ENCODE peak calls at places on chromosome 17, in four cellular contexts. One of them, this sample, is unnamed.

GRCh38 chr17:30565073-30565935 is 88.1 kb downstream of the GOSR1 start:
- DNase-seq in activated CD4-positive, alpha-beta T cell treated with anti-CD3 and anti-CD28 coated beads, Interleukin-2, amount 10 ng/mL, durations not matched to agents 24 days and 14 days: no peak
- DNase-seq in COR-L47: no peak
- DNase-seq in effector memory CD8-positive, alpha-beta T cell: no peak
- DNase-seq in this sample: no peak

GRCh38 chr17:5785867-5786509 is 201.7 kb upstream of the NLRP1 start:
- DNase-seq in COR-L47: no peak
- DNase-seq in activated CD4-positive, alpha-beta T cell treated with anti-CD3 and anti-CD28 coated beads, Interleukin-2, amount 10 ng/mL, durations not matched to agents 24 days and 14 days: no peak
- DNase-seq in effector memory CD8-positive, alpha-beta T cell: no peak
- DNase-seq in this sample: peak; percentile 77

GRCh38 chr17:83190601-83191387 is 111.4 kb downstream of the METRNL start:
- DNase-seq in effector memory CD8-positive, alpha-beta T cell: no peak
- DNase-seq in COR-L47: no peak
- DNase-seq in activated CD4-positive, alpha-beta T cell treated with anti-CD3 and anti-CD28 coated beads, Interleukin-2, amount 10 ng/mL, durations not matched to agents 24 days and 14 days: peak; percentile 45
- DNase-seq in this sample: no peak

GRCh38 chr17:29399634-29400033 is 9.5 kb downstream of the TAOK1 start:
- DNase-seq in COR-L47: no peak
- DNase-seq in effector memory CD8-positive, alpha-beta T cell: no peak
- DNase-seq in activated CD4-positive, alpha-beta T cell treated with anti-CD3 and anti-CD28 coated beads, Interleukin-2, amount 10 ng/mL, durations not matched to agents 24 days and 14 days: no peak
- DNase-seq in this sample: no peak

GRCh38 chr17:302300-302698 is 50.3 kb downstream of the RPH3AL start:
- DNase-seq in effector memory CD8-positive, alpha-beta T cell: no peak
- DNase-seq in activated CD4-positive, alpha-beta T cell treated with anti-CD3 and anti-CD28 coated beads, Interleukin-2, amount 10 ng/mL, durations not matched to agents 24 days and 14 days: no peak
- DNase-seq in COR-L47: no peak
- DNase-seq in this sample: no peak

GRCh38 chr17:17096438-17097178 is 54.4 kb downstream of the MPRIP start:
- DNase-seq in activated CD4-positive, alpha-beta T cell treated with anti-CD3 and anti-CD28 coated beads, Interleukin-2, amount 10 ng/mL, durations not matched to agents 24 days and 14 days: no peak
- DNase-seq in effector memory CD8-positive, alpha-beta T cell: no peak
- DNase-seq in COR-L47: no peak
- DNase-seq in this sample: no peak

GRCh38 chr17:77475012-77475976 is 334.5 kb downstream of the SEC14L1 start:
- DNase-seq in COR-L47: no peak
- DNase-seq in effector memory CD8-positive, alpha-beta T cell: peak; percentile 56
- DNase-seq in activated CD4-positive, alpha-beta T cell treated with anti-CD3 and anti-CD28 coated beads, Interleukin-2, amount 10 ng/mL, durations not matched to agents 24 days and 14 days: peak; percentile 86
- DNase-seq in this sample: no peak

GRCh38 chr17:27245230-27245696 is 48.7 kb upstream of the WSB1 start:
- DNase-seq in COR-L47: peak; percentile 79
- DNase-seq in effector memory CD8-positive, alpha-beta T cell: peak; percentile 15
- DNase-seq in activated CD4-positive, alpha-beta T cell treated with anti-CD3 and anti-CD28 coated beads, Interleukin-2, amount 10 ng/mL, durations not matched to agents 24 days and 14 days: peak; percentile 80
- DNase-seq in this sample: no peak

GRCh38 chr17:28925912-28926365 is 23.1 kb upstream of the DHRS13 start:
- DNase-seq in effector memory CD8-positive, alpha-beta T cell: peak; percentile 57
- DNase-seq in activated CD4-positive, alpha-beta T cell treated with anti-CD3 and anti-CD28 coated beads, Interleukin-2, amount 10 ng/mL, durations not matched to agents 24 days and 14 days: peak; percentile 89
- DNase-seq in COR-L47: no peak
- DNase-seq in this sample: peak; percentile 57

GRCh38 chr17:80964859-80965580 is 26.6 kb upstream of the CHMP6 start:
- DNase-seq in effector memory CD8-positive, alpha-beta T cell: no peak
- DNase-seq in activated CD4-positive, alpha-beta T cell treated with anti-CD3 and anti-CD28 coated beads, Interleukin-2, amount 10 ng/mL, durations not matched to agents 24 days and 14 days: no peak
- DNase-seq in COR-L47: no peak
- DNase-seq in this sample: no peak

GRCh38 chr17:29157310-29157709 is 22.9 kb downstream of the MYO18A start:
- DNase-seq in activated CD4-positive, alpha-beta T cell treated with anti-CD3 and anti-CD28 coated beads, Interleukin-2, amount 10 ng/mL, durations not matched to agents 24 days and 14 days: no peak
- DNase-seq in COR-L47: no peak
- DNase-seq in effector memory CD8-positive, alpha-beta T cell: no peak
- DNase-seq in this sample: no peak

GRCh38 chr17:4313482-4314114 is 49.8 kb upstream of the ANKFY1 start:
- DNase-seq in activated CD4-positive, alpha-beta T cell treated with anti-CD3 and anti-CD28 coated beads, Interleukin-2, amount 10 ng/mL, durations not matched to agents 24 days and 14 days: no peak
- DNase-seq in COR-L47: no peak
- DNase-seq in effector memory CD8-positive, alpha-beta T cell: no peak
- DNase-seq in this sample: no peak

GRCh38 chr17:688100-688989 is 26.3 kb downstream of the VPS53 start:
- DNase-seq in effector memory CD8-positive, alpha-beta T cell: no peak
- DNase-seq in COR-L47: no peak
- DNase-seq in activated CD4-positive, alpha-beta T cell treated with anti-CD3 and anti-CD28 coated beads, Interleukin-2, amount 10 ng/mL, durations not matched to agents 24 days and 14 days: peak; percentile 73
- DNase-seq in this sample: no peak

GRCh38 chr17:58617563-58617962 is 74.3 kb downstream of the TEX14 start:
- DNase-seq in activated CD4-positive, alpha-beta T cell treated with anti-CD3 and anti-CD28 coated beads, Interleukin-2, amount 10 ng/mL, durations not matched to agents 24 days and 14 days: no peak
- DNase-seq in effector memory CD8-positive, alpha-beta T cell: no peak
- DNase-seq in COR-L47: no peak
- DNase-seq in this sample: no peak

GRCh38 chr17:57025876-57026275 is 47.9 kb downstream of the SCPEP1 start:
- DNase-seq in activated CD4-positive, alpha-beta T cell treated with anti-CD3 and anti-CD28 coated beads, Interleukin-2, amount 10 ng/mL, durations not matched to agents 24 days and 14 days: no peak
- DNase-seq in effector memory CD8-positive, alpha-beta T cell: no peak
- DNase-seq in COR-L47: no peak
- DNase-seq in this sample: no peak

GRCh38 chr17:7838291-7839075 is 4.5 kb downstream of the KDM6B start:
- DNase-seq in effector memory CD8-positive, alpha-beta T cell: no peak
- DNase-seq in activated CD4-positive, alpha-beta T cell treated with anti-CD3 and anti-CD28 coated beads, Interleukin-2, amount 10 ng/mL, durations not matched to agents 24 days and 14 days: peak; percentile 75
- DNase-seq in COR-L47: no peak
- DNase-seq in this sample: no peak

GRCh38 chr17:60065136-60065535 is 13.6 kb downstream of the HEATR6 start:
- DNase-seq in effector memory CD8-positive, alpha-beta T cell: no peak
- DNase-seq in COR-L47: no peak
- DNase-seq in activated CD4-positive, alpha-beta T cell treated with anti-CD3 and anti-CD28 coated beads, Interleukin-2, amount 10 ng/mL, durations not matched to agents 24 days and 14 days: no peak
- DNase-seq in this sample: no peak